ENCODE peak calls at places on chromosome 12, in nine cellular contexts. One of them, this sample, is unnamed.

GRCh38 chr12:118359541-118359915 is 13.2 kb downstream of the TAOK3 start:
- DNase-seq in A549: no peak
- DNase-seq in NCI-H146: no peak
- DNase-seq in ureter: no peak
- DNase-seq in Panc1: no peak
- DNase-seq in left cardiac atrium: no peak
- DNase-seq in RPMI8226: no peak
- DNase-seq in osteocyte: no peak
- DNase-seq in NCI-H774: no peak
- DNase-seq in this sample: no peak

GRCh38 chr12:125944446-125944845 is 879.2 kb downstream of the AACS start:
- DNase-seq in A549: no peak
- DNase-seq in NCI-H146: no peak
- DNase-seq in ureter: no peak
- DNase-seq in Panc1: no peak
- DNase-seq in left cardiac atrium: no peak
- DNase-seq in RPMI8226: no peak
- DNase-seq in osteocyte: no peak
- DNase-seq in NCI-H774: no peak
- DNase-seq in this sample: no peak

GRCh38 chr12:6790496-6791150 is 1.3 kb downstream of the CD4 start:
- DNase-seq in A549: no peak
- DNase-seq in NCI-H146: no peak
- DNase-seq in ureter: no peak
- DNase-seq in Panc1: no peak
- DNase-seq in left cardiac atrium: no peak
- DNase-seq in RPMI8226: peak
- DNase-seq in osteocyte: no peak
- DNase-seq in NCI-H774: no peak
- DNase-seq in this sample: peak

GRCh38 chr12:6333566-6333965 is 8.3 kb downstream of the TNFRSF1A start:
- DNase-seq in A549: no peak
- DNase-seq in NCI-H146: no peak
- DNase-seq in ureter: no peak
- DNase-seq in Panc1: no peak
- DNase-seq in left cardiac atrium: no peak
- DNase-seq in RPMI8226: no peak
- DNase-seq in osteocyte: no peak
- DNase-seq in NCI-H774: no peak
- DNase-seq in this sample: no peak

GRCh38 chr12:108768591-108769500 is 37.5 kb upstream of the CORO1C start:
- DNase-seq in A549: peak
- DNase-seq in NCI-H146: peak
- DNase-seq in ureter: no peak
- DNase-seq in Panc1: no peak
- DNase-seq in left cardiac atrium: peak
- DNase-seq in RPMI8226: peak
- DNase-seq in osteocyte: no peak
- DNase-seq in NCI-H774: no peak
- DNase-seq in this sample: no peak

GRCh38 chr12:13661005-13661887 is 320.2 kb downstream of the GRIN2B start:
- DNase-seq in A549: peak
- DNase-seq in NCI-H146: peak
- DNase-seq in ureter: peak
- DNase-seq in Panc1: peak
- DNase-seq in left cardiac atrium: peak
- DNase-seq in RPMI8226: peak
- DNase-seq in osteocyte: no peak
- DNase-seq in NCI-H774: no peak
- DNase-seq in this sample: no peak

GRCh38 chr12:29041621-29042020 is 107.5 kb upstream of the FAR2 start:
- DNase-seq in A549: peak
- DNase-seq in NCI-H146: no peak
- DNase-seq in ureter: no peak
- DNase-seq in Panc1: peak
- DNase-seq in left cardiac atrium: no peak
- DNase-seq in RPMI8226: no peak
- DNase-seq in osteocyte: no peak
- DNase-seq in NCI-H774: no peak
- DNase-seq in this sample: no peak

GRCh38 chr12:56079729-56080555 is at the start of gene ERBB3:
- DNase-seq in A549: peak
- DNase-seq in NCI-H146: peak
- DNase-seq in ureter: peak
- DNase-seq in Panc1: peak
- DNase-seq in left cardiac atrium: peak
- DNase-seq in RPMI8226: peak
- DNase-seq in osteocyte: peak
- DNase-seq in NCI-H774: peak
- DNase-seq in this sample: peak

GRCh38 chr12:62438098-62438692 is 28.4 kb upstream of the MON2 start:
- DNase-seq in A549: peak
- DNase-seq in NCI-H146: peak
- DNase-seq in ureter: no peak
- DNase-seq in Panc1: peak
- DNase-seq in left cardiac atrium: peak
- DNase-seq in RPMI8226: peak
- DNase-seq in osteocyte: no peak
- DNase-seq in NCI-H774: peak
- DNase-seq in this sample: no peak

GRCh38 chr12:68915055-68915454 is 17.9 kb downstream of the CPM start:
- DNase-seq in A549: no peak
- DNase-seq in NCI-H146: no peak
- DNase-seq in ureter: no peak
- DNase-seq in Panc1: no peak
- DNase-seq in left cardiac atrium: no peak
- DNase-seq in RPMI8226: no peak
- DNase-seq in osteocyte: no peak
- DNase-seq in NCI-H774: no peak
- DNase-seq in this sample: no peak

GRCh38 chr12:82440885-82441284 is 82.6 kb downstream of the METTL25 start:
- DNase-seq in A549: no peak
- DNase-seq in NCI-H146: no peak
- DNase-seq in ureter: no peak
- DNase-seq in Panc1: no peak
- DNase-seq in left cardiac atrium: no peak
- DNase-seq in RPMI8226: no peak
- DNase-seq in osteocyte: no peak
- DNase-seq in NCI-H774: no peak
- DNase-seq in this sample: no peak

GRCh38 chr12:18145924-18146323 is 55.9 kb upstream of the RERGL start:
- DNase-seq in A549: no peak
- DNase-seq in NCI-H146: no peak
- DNase-seq in ureter: no peak
- DNase-seq in Panc1: no peak
- DNase-seq in left cardiac atrium: no peak
- DNase-seq in RPMI8226: no peak
- DNase-seq in osteocyte: no peak
- DNase-seq in NCI-H774: no peak
- DNase-seq in this sample: no peak

GRCh38 chr12:99235381-99235780 is 412.2 kb upstream of the GARIN6 start:
- DNase-seq in A549: no peak
- DNase-seq in NCI-H146: no peak
- DNase-seq in ureter: no peak
- DNase-seq in Panc1: no peak
- DNase-seq in left cardiac atrium: no peak
- DNase-seq in RPMI8226: no peak
- DNase-seq in osteocyte: no peak
- DNase-seq in NCI-H774: no peak
- DNase-seq in this sample: no peak

GRCh38 chr12:60752589-60752988 is 1156.8 kb downstream of the SLC16A7 start:
- DNase-seq in A549: no peak
- DNase-seq in NCI-H146: no peak
- DNase-seq in ureter: no peak
- DNase-seq in Panc1: no peak
- DNase-seq in left cardiac atrium: no peak
- DNase-seq in RPMI8226: peak
- DNase-seq in osteocyte: no peak
- DNase-seq in NCI-H774: no peak
- DNase-seq in this sample: no peak

GRCh38 chr12:75852143-75852542 is 179.4 kb downstream of the PHLDA1 start:
- DNase-seq in A549: no peak
- DNase-seq in NCI-H146: peak
- DNase-seq in ureter: no peak
- DNase-seq in Panc1: no peak
- DNase-seq in left cardiac atrium: no peak
- DNase-seq in RPMI8226: no peak
- DNase-seq in osteocyte: no peak
- DNase-seq in NCI-H774: no peak
- DNase-seq in this sample: no peak

GRCh38 chr12:27340971-27341370 is 8.3 kb downstream of the BMAL2 start:
- DNase-seq in A549: no peak
- DNase-seq in NCI-H146: no peak
- DNase-seq in ureter: no peak
- DNase-seq in Panc1: no peak
- DNase-seq in left cardiac atrium: no peak
- DNase-seq in RPMI8226: no peak
- DNase-seq in osteocyte: no peak
- DNase-seq in NCI-H774: no peak
- DNase-seq in this sample: no peak

GRCh38 chr12:55634186-55634585 is 2.5 kb upstream of the OR10P1 start:
- DNase-seq in A549: no peak
- DNase-seq in NCI-H146: no peak
- DNase-seq in ureter: no peak
- DNase-seq in Panc1: no peak
- DNase-seq in left cardiac atrium: no peak
- DNase-seq in RPMI8226: no peak
- DNase-seq in osteocyte: no peak
- DNase-seq in NCI-H774: no peak
- DNase-seq in this sample: no peak

GRCh38 chr12:23084236-23084995 is 459.4 kb downstream of the ETNK1 start:
- DNase-seq in A549: peak
- DNase-seq in NCI-H146: peak
- DNase-seq in ureter: peak
- DNase-seq in Panc1: no peak
- DNase-seq in left cardiac atrium: no peak
- DNase-seq in RPMI8226: peak
- DNase-seq in osteocyte: no peak
- DNase-seq in NCI-H774: peak
- DNase-seq in this sample: no peak

GRCh38 chr12:114834621-114835020 is 150.6 kb upstream of the TBX3 start:
- DNase-seq in A549: no peak
- DNase-seq in NCI-H146: no peak
- DNase-seq in ureter: no peak
- DNase-seq in Panc1: no peak
- DNase-seq in left cardiac atrium: no peak
- DNase-seq in RPMI8226: no peak
- DNase-seq in osteocyte: no peak
- DNase-seq in NCI-H774: no peak
- DNase-seq in this sample: no peak

GRCh38 chr12:8647968-8648367 is 14.7 kb downstream of the MFAP5 start:
- DNase-seq in A549: no peak
- DNase-seq in NCI-H146: no peak
- DNase-seq in ureter: no peak
- DNase-seq in Panc1: no peak
- DNase-seq in left cardiac atrium: no peak
- DNase-seq in RPMI8226: no peak
- DNase-seq in osteocyte: no peak
- DNase-seq in NCI-H774: no peak
- DNase-seq in this sample: no peak

GRCh38 chr12:92218394-92219077 is 72.9 kb upstream of the BTG1 start:
- DNase-seq in A549: no peak
- DNase-seq in NCI-H146: no peak
- DNase-seq in ureter: no peak
- DNase-seq in Panc1: no peak
- DNase-seq in left cardiac atrium: no peak
- DNase-seq in RPMI8226: no peak
- DNase-seq in osteocyte: no peak
- DNase-seq in NCI-H774: no peak
- DNase-seq in this sample: no peak

GRCh38 chr12:48197549-48197966 is 5.5 kb downstream of the OR10AD1 start:
- DNase-seq in A549: peak
- DNase-seq in NCI-H146: no peak
- DNase-seq in ureter: no peak
- DNase-seq in Panc1: peak
- DNase-seq in left cardiac atrium: no peak
- DNase-seq in RPMI8226: peak
- DNase-seq in osteocyte: no peak
- DNase-seq in NCI-H774: peak
- DNase-seq in this sample: no peak

GRCh38 chr12:124828264-124829007 is 35.2 kb downstream of the SCARB1 start:
- DNase-seq in A549: peak
- DNase-seq in NCI-H146: no peak
- DNase-seq in ureter: no peak
- DNase-seq in Panc1: no peak
- DNase-seq in left cardiac atrium: no peak
- DNase-seq in RPMI8226: no peak
- DNase-seq in osteocyte: no peak
- DNase-seq in NCI-H774: no peak
- DNase-seq in this sample: no peak

GRCh38 chr12:111442301-111443045 is 36.8 kb downstream of the SH2B3 start:
- DNase-seq in A549: no peak
- DNase-seq in NCI-H146: no peak
- DNase-seq in ureter: no peak
- DNase-seq in Panc1: no peak
- DNase-seq in left cardiac atrium: no peak
- DNase-seq in RPMI8226: no peak
- DNase-seq in osteocyte: no peak
- DNase-seq in NCI-H774: no peak
- DNase-seq in this sample: no peak

GRCh38 chr12:65962921-65963883 is 138.9 kb downstream of the HMGA2 start:
- DNase-seq in A549: peak
- DNase-seq in NCI-H146: peak
- DNase-seq in ureter: no peak
- DNase-seq in Panc1: no peak
- DNase-seq in left cardiac atrium: no peak
- DNase-seq in RPMI8226: peak
- DNase-seq in osteocyte: no peak
- DNase-seq in NCI-H774: peak
- DNase-seq in this sample: no peak

GRCh38 chr12:111180830-111181726 is 187.8 kb downstream of the PHETA1 start:
- DNase-seq in A549: no peak
- DNase-seq in NCI-H146: peak
- DNase-seq in ureter: peak
- DNase-seq in Panc1: no peak
- DNase-seq in left cardiac atrium: peak
- DNase-seq in RPMI8226: peak
- DNase-seq in osteocyte: no peak
- DNase-seq in NCI-H774: no peak
- DNase-seq in this sample: no peak

GRCh38 chr12:27015730-27016076 is 1.5 kb upstream of the TM7SF3 start:
- DNase-seq in A549: peak
- DNase-seq in NCI-H146: peak
- DNase-seq in ureter: no peak
- DNase-seq in Panc1: no peak
- DNase-seq in left cardiac atrium: no peak
- DNase-seq in RPMI8226: peak
- DNase-seq in osteocyte: no peak
- DNase-seq in NCI-H774: peak
- DNase-seq in this sample: no peak

GRCh38 chr12:59578239-59578638 is 17.6 kb upstream of the SLC16A7 start:
- DNase-seq in A549: no peak
- DNase-seq in NCI-H146: no peak
- DNase-seq in ureter: no peak
- DNase-seq in Panc1: no peak
- DNase-seq in left cardiac atrium: no peak
- DNase-seq in RPMI8226: no peak
- DNase-seq in osteocyte: no peak
- DNase-seq in NCI-H774: no peak
- DNase-seq in this sample: no peak

GRCh38 chr12:85405781-85406522 is 125.9 kb downstream of the ALX1 start:
- DNase-seq in A549: no peak
- DNase-seq in NCI-H146: peak
- DNase-seq in ureter: no peak
- DNase-seq in Panc1: no peak
- DNase-seq in left cardiac atrium: no peak
- DNase-seq in RPMI8226: no peak
- DNase-seq in osteocyte: no peak
- DNase-seq in NCI-H774: no peak
- DNase-seq in this sample: no peak

GRCh38 chr12:78403136-78403535 is 461.4 kb upstream of the SYT1 start:
- DNase-seq in A549: peak
- DNase-seq in NCI-H146: peak
- DNase-seq in ureter: no peak
- DNase-seq in Panc1: no peak
- DNase-seq in left cardiac atrium: no peak
- DNase-seq in RPMI8226: no peak
- DNase-seq in osteocyte: no peak
- DNase-seq in NCI-H774: no peak
- DNase-seq in this sample: no peak

GRCh38 chr12:24695657-24696329 is 253.1 kb downstream of the BCAT1 start:
- DNase-seq in A549: no peak
- DNase-seq in NCI-H146: no peak
- DNase-seq in ureter: no peak
- DNase-seq in Panc1: no peak
- DNase-seq in left cardiac atrium: no peak
- DNase-seq in RPMI8226: no peak
- DNase-seq in osteocyte: no peak
- DNase-seq in NCI-H774: no peak
- DNase-seq in this sample: no peak